ENCODE peak calls at places on chromosomes 16 and 17, in eight cellular contexts. M is stomach, I is DND-41, N is neural progenitor cell, R is A673, Y is HCT116, K is GM06990, Z is hepatocyte. T is an unnamed sample. For H3K27me3, the result is how much of the 10 kb centered on the place peaks cover.

GRCh38 chr17:68646626-68647526 is 45.7 kb upstream of the FAM20A start:
- DNase-seq in M (peak), I (no peak), N (no peak), R (no peak), Y (no peak), K (no peak), Z (no peak), T (no peak)

GRCh38 chr16:50267151-50267631 is 840 bp downstream of the ADCY7 start:
- DNase-seq in M (no peak), I (peak), N (no peak), R (no peak), Y (no peak), K (no peak), Z (no peak), T (no peak)

GRCh38 chr17:33523577-33523981 is 230.5 kb upstream of the ASIC2 start:
- DNase-seq in M (no peak), I (no peak), N (no peak), R (no peak), Y (no peak), K (no peak), Z (no peak), T (no peak)

GRCh38 chr16:53775821-53776431 is 72.0 kb downstream of the FTO start:
- DNase-seq in M (peak), I (no peak), N (peak), R (peak), Y (no peak), K (no peak), Z (peak), T (peak)

GRCh38 chr17:43019418-43019817 is 2.8 kb downstream of the VAT1 start:
- DNase-seq in M (no peak), I (no peak), N (no peak), R (no peak), Y (no peak), K (no peak), Z (no peak), T (no peak)

GRCh38 chr17:73139296-73139695 is 25.5 kb upstream of the SSTR2 start:
- DNase-seq in M (no peak), I (no peak), N (no peak), R (no peak), Y (no peak), K (no peak), Z (no peak), T (no peak)

GRCh38 chr16:4692460-4693295 is 684 bp upstream of the NUDT16L1 start:
- DNase-seq in M (no peak), I (no peak), N (peak), R (no peak), Y (no peak), K (no peak), Z (peak), T (no peak)

GRCh38 chr16:12999368-12999767 is 98.0 kb downstream of the SHISA9 start:
- DNase-seq in M (no peak), I (no peak), N (no peak), R (no peak), Y (no peak), K (no peak), Z (no peak), T (no peak)

GRCh38 chr16:87926246-87927194 is 9.8 kb downstream of the CA5A start:
- DNase-seq in M (no peak), I (no peak), N (no peak), R (no peak), Y (no peak), K (no peak), Z (no peak), T (no peak)

GRCh38 chr17:1548032-1548431 is 14.6 kb downstream of the PITPNA start:
- DNase-seq in M (no peak), I (no peak), N (no peak), R (no peak), Y (no peak), K (no peak), Z (no peak), T (no peak)

DNA sequence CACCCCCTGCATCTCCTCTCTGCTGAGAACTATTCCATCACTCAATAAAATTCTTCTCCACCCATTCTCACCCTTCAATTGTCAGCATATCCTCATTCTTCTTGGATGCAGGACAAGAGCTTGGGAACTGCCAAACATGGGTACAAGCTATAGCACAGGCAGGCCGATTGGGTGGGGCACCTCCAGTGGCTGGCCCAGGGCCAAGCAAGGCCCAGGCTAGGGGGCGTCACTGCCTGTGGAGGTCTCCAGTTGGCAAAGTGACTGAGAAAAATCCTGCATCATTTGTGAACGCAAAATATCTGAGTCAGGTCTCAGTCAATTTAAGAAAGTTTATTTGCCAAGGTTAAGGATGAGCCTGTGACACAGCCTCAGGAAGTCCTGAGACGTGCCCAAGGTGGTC is 21.7 kb upstream of the DHRS7B start:
- DNase-seq in M (no peak), I (no peak), N (no peak), R (no peak), Y (no peak), K (no peak), Z (no peak), T (no peak)
- H3K27me3 ChIP-seq in M (under half), I (under half), N (under half), R (under half), Y (under half), K (under half), Z (under half), T (under half)

DNA sequence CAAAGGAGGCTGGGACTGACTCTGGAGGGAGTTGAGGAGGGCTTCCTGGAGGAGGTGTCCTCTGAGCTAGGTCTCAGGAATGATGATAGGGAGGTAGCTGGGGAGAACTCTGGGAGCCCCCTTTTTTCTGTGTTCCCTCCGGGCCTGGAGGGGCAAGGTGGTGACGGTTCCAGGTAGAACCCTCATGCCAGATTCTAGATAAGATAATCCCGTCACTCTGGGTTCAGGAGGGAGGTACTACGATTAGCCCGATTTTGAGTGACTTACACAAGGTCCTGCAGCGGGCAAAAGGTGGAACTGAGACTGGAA is 18.7 kb upstream of the ADGRG3 start:
- DNase-seq in M (no peak), I (no peak), N (no peak), R (no peak), Y (no peak), K (no peak), Z (no peak), T (no peak)
- TF ChIP-seq CTCF in M (no peak), I (no peak), N (no peak), R (no peak), Y (no peak), K (no peak), Z (no peak), T (no peak)

GRCh38 chr17:78953356-78954350 is 26.1 kb downstream of the LGALS3BP start:
- DNase-seq in M (no peak), I (no peak), N (peak), R (no peak), Y (no peak), K (no peak), Z (peak), T (no peak)
- H3K27me3 ChIP-seq in M (under half), I (under half), N (under half), R (under half), Y (under half), K (under half), Z (under half), T (under half)

GRCh38 chr16:30659507-30660423 is 1.5 kb downstream of the FBRS start:
- DNase-seq in M (no peak), I (peak), N (peak), R (no peak), Y (no peak), K (peak), Z (no peak), T (no peak)
- TF ChIP-seq CTCF in M (no peak), I (peak), N (no peak), R (no peak), Y (no peak), K (no peak), Z (no peak), T (no peak)

GRCh38 chr16:81863630-81864352 is 84.7 kb downstream of the PLCG2 start:
- DNase-seq in M (no peak), I (no peak), N (peak), R (no peak), Y (no peak), K (peak), Z (no peak), T (no peak)
- H3K27me3 ChIP-seq in M (under half), I (under half), N (under half), R (under half), Y (under half), K (under half), Z (under half), T (under half)

DNA sequence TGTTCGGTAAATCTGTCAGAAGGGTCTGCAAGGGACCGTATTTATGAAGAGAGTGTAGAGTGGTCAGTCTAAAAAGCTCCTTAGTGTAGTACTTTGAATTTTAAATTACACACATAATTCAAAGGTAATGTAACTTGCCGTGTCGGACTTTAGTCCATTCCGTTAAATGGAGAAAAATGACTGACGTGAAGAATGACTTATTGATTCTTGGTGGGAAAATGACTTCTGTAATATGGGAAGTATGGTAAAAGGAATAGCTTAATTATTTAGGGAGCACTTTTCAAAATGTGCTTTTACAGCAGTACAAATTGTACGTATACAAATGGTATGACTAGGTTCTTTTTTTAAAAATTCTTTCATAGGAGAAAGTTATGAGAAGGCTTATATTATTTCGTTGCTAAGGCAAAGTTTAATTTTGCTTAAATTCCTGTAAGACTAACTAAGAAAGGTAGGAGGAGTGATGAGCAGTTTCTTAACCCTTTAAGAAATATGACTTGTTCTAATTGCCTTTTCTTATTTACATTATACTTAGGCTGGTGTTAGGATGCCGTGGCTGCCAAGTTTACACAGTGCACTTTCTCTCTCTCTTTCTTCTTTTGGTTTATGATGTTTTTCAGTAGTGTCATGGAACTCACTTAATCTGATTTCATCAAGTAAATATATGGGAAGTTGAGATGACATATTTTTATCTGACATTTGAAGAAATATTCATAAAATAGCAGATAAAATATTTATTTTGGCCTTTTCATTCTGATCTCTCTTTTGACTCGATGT is 191.2 kb downstream of the WWOX start:
- DNase-seq in M (no peak), I (no peak), N (no peak), R (no peak), Y (no peak), K (no peak), Z (no peak), T (no peak)
- TF ChIP-seq CTCF in M (no peak), I (no peak), N (no peak), R (no peak), Y (no peak), K (no peak), Z (no peak), T (no peak)

DNA sequence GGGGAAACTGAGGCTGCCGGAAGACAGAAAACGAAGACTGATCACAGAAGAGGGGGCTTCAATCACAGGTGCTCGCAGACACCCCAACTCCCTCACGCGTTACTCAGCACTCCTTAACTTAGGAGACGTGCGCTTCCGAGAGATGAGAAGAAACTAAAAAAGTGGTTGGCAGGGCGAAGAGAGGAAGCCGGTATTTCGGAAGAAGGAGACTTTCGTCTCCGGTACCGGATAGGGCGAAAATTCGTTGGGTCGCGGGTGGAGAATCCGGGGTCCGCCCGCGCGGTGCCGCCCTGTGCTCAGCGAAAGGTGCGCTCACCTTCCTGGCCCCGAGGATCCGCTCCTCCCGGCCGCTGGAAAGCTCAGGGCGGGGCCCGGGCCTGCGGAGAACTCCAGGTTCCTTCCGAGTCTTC is 917 bp upstream of the TBX2 start:
- DNase-seq in M (no peak), I (no peak), N (peak), R (no peak), Y (no peak), K (no peak), Z (no peak), T (no peak)
- H3K27me3 ChIP-seq in M (half or more), I (under half), N (half or more), R (half or more), Y (under half), K (under half), Z (half or more), T (half or more)